ENCODE peak calls at places on chromosomes 13 and 19, in five cellular contexts. Z is mucosa of gallbladder, K is colonic mucosa, C is AG08396, L is kidney tubule cell. S is an unnamed sample.

GRCh38 chr19:34428549-34429285 is 536 bp downstream of the UBA2 start:
- DNase-seq in Z (peak; percentile 11), L (peak; percentile 42), K (no peak), C (peak; percentile 76), S (peak; percentile 56)

GRCh38 chr13:112980441-112980840 is 11.4 kb downstream of the MCF2L start:
- DNase-seq in Z (no peak), C (no peak), K (no peak), L (no peak), S (no peak)

GRCh38 chr13:51726446-51727185 is 77.3 kb downstream of the DHRS12 start:
- DNase-seq in Z (no peak), K (no peak), C (no peak), L (no peak), S (no peak)

GRCh38 chr19:44846455-44847143 is 502 bp downstream of the NECTIN2 start:
- DNase-seq in Z (no peak), C (peak; percentile 34), K (peak; percentile 62), L (peak; percentile 51), S (peak; percentile 71)

GRCh38 chr13:113623491-113624234 is 34.3 kb downstream of the ATP4B start:
- DNase-seq in Z (no peak), C (peak; percentile 53), L (no peak), K (no peak), S (no peak)

GRCh38 chr19:17185590-17185989 is 29.6 kb upstream of the USE1 start:
- DNase-seq in K (no peak), L (no peak), C (no peak), Z (no peak), S (no peak)

GRCh38 chr13:57629821-57630235 is 1.7 kb upstream of the PCDH17 start:
- DNase-seq in K (peak; percentile 40), Z (peak; percentile 92), C (peak; percentile 74), L (peak; percentile 75), S (no peak)

GRCh38 chr19:3055741-3056453 is 6.4 kb downstream of the TLE5 start:
- DNase-seq in C (no peak), K (peak; percentile 91), L (peak; percentile 88), Z (peak; percentile 87), S (peak; percentile 56)

GRCh38 chr19:48962029-48962848 is 2.9 kb upstream of the FTL start:
- DNase-seq in L (peak; percentile 90), C (no peak), Z (peak; percentile 70), K (peak; percentile 91), S (peak; percentile 91)

GRCh38 chr13:21674271-21675009 is 3.6 kb downstream of the FGF9 start:
- DNase-seq in Z (no peak), K (peak; percentile 36), C (peak; percentile 51), L (no peak), S (peak; percentile 61)

GRCh38 chr19:33396701-33397535 is 23.4 kb downstream of the CEBPG start:
- DNase-seq in Z (no peak), L (no peak), C (no peak), K (no peak), S (no peak)

GRCh38 chr19:32404939-32405430 is 585 bp upstream of the DPY19L3 start:
- DNase-seq in K (peak; percentile 61), C (peak; percentile 64), Z (peak; percentile 59), L (peak; percentile 42), S (peak; percentile 66)

GRCh38 chr13:90627813-90628212 is 719.7 kb upstream of the MIR17HG start:
- DNase-seq in L (no peak), Z (no peak), C (no peak), K (no peak), S (no peak)

GRCh38 chr19:44585371-44586141 is 27.8 kb upstream of the IGSF23 start:
- DNase-seq in C (no peak), Z (no peak), L (peak; percentile 61), K (no peak), S (peak; percentile 56)